ENCODE peak calls at places on chromosomes 1 and 21, in five cellular contexts. One of them, this sample, is unnamed.

GRCh38 chr1:229556551-229556950 is 2.0 kb downstream of the ABCB10 start:
- DNase-seq in CD8-positive, alpha-beta memory T cell: no peak
- DNase-seq in pancreas: no peak
- DNase-seq in fibroblast of lung: no peak
- DNase-seq in PC-3: no peak
- DNase-seq in this sample: peak; percentile 22

GRCh38 chr1:151309851-151310323 is 17.3 kb downstream of the PI4KB start:
- DNase-seq in pancreas: no peak
- DNase-seq in fibroblast of lung: peak; percentile 56
- DNase-seq in PC-3: no peak
- DNase-seq in CD8-positive, alpha-beta memory T cell: no peak
- DNase-seq in this sample: no peak

GRCh38 chr21:43917515-43918384 is 52.7 kb downstream of the AGPAT3 start:
- DNase-seq in PC-3: peak; percentile 37
- DNase-seq in CD8-positive, alpha-beta memory T cell: peak; percentile 17
- DNase-seq in fibroblast of lung: no peak
- DNase-seq in pancreas: no peak
- DNase-seq in this sample: no peak

GRCh38 chr1:181206513-181206912 is 118.0 kb downstream of the IER5 start:
- DNase-seq in CD8-positive, alpha-beta memory T cell: no peak
- DNase-seq in pancreas: no peak
- DNase-seq in fibroblast of lung: no peak
- DNase-seq in PC-3: no peak
- DNase-seq in this sample: no peak

GRCh38 chr1:236502972-236503639 is 20.7 kb upstream of the LGALS8 start:
- DNase-seq in pancreas: peak; percentile 54
- DNase-seq in PC-3: peak; percentile 85
- DNase-seq in fibroblast of lung: peak; percentile 82
- DNase-seq in CD8-positive, alpha-beta memory T cell: no peak
- DNase-seq in this sample: no peak

GRCh38 chr21:36699026-36699545 is at the start of gene SIM2:
- DNase-seq in CD8-positive, alpha-beta memory T cell: no peak
- DNase-seq in fibroblast of lung: peak; percentile 41
- DNase-seq in pancreas: no peak
- DNase-seq in PC-3: peak; percentile 92
- DNase-seq in this sample: peak; percentile 84

GRCh38 chr21:42002421-42002958 is 7.7 kb downstream of the ZBTB21 start:
- DNase-seq in PC-3: peak; percentile 89
- DNase-seq in CD8-positive, alpha-beta memory T cell: no peak
- DNase-seq in pancreas: no peak
- DNase-seq in fibroblast of lung: peak; percentile 98
- DNase-seq in this sample: no peak

GRCh38 chr1:93137604-93138292 is 42.5 kb downstream of the TMED5 start:
- DNase-seq in pancreas: no peak
- DNase-seq in fibroblast of lung: no peak
- DNase-seq in CD8-positive, alpha-beta memory T cell: no peak
- DNase-seq in PC-3: peak; percentile 15
- DNase-seq in this sample: no peak

GRCh38 chr1:36247538-36247937 is 23.3 kb downstream of the THRAP3 start:
- DNase-seq in pancreas: no peak
- DNase-seq in PC-3: no peak
- DNase-seq in CD8-positive, alpha-beta memory T cell: no peak
- DNase-seq in fibroblast of lung: no peak
- DNase-seq in this sample: no peak

GRCh38 chr1:158149175-158149574 is 31.5 kb upstream of the CD1D start:
- DNase-seq in PC-3: no peak
- DNase-seq in fibroblast of lung: no peak
- DNase-seq in CD8-positive, alpha-beta memory T cell: no peak
- DNase-seq in pancreas: no peak
- DNase-seq in this sample: no peak

GRCh38 chr21:39057121-39057520 is 126.1 kb downstream of the PSMG1 start:
- DNase-seq in pancreas: no peak
- DNase-seq in fibroblast of lung: no peak
- DNase-seq in CD8-positive, alpha-beta memory T cell: no peak
- DNase-seq in PC-3: no peak
- DNase-seq in this sample: no peak

GRCh38 chr1:229432116-229432461 is 1.8 kb downstream of the ACTA1 start:
- DNase-seq in CD8-positive, alpha-beta memory T cell: no peak
- DNase-seq in pancreas: no peak
- DNase-seq in PC-3: no peak
- DNase-seq in fibroblast of lung: no peak
- DNase-seq in this sample: no peak

GRCh38 chr1:26360807-26361604 is 7.1 kb upstream of the CRYBG2 start:
- DNase-seq in CD8-positive, alpha-beta memory T cell: no peak
- DNase-seq in PC-3: no peak
- DNase-seq in pancreas: no peak
- DNase-seq in fibroblast of lung: no peak
- DNase-seq in this sample: no peak

GRCh38 chr1:43464840-43465693 is 11.3 kb upstream of the HYI start:
- DNase-seq in CD8-positive, alpha-beta memory T cell: no peak
- DNase-seq in fibroblast of lung: peak; percentile 72
- DNase-seq in pancreas: no peak
- DNase-seq in PC-3: no peak
- DNase-seq in this sample: no peak

GRCh38 chr1:229945795-229946194 is 121.2 kb upstream of the GALNT2 start:
- DNase-seq in fibroblast of lung: no peak
- DNase-seq in CD8-positive, alpha-beta memory T cell: no peak
- DNase-seq in pancreas: no peak
- DNase-seq in PC-3: no peak
- DNase-seq in this sample: no peak

GRCh38 chr1:73781257-73781656 is 416.7 kb downstream of the LRRIQ3 start:
- DNase-seq in fibroblast of lung: peak; percentile 36
- DNase-seq in CD8-positive, alpha-beta memory T cell: no peak
- DNase-seq in PC-3: peak; percentile 46
- DNase-seq in pancreas: no peak
- DNase-seq in this sample: no peak

GRCh38 chr1:169877800-169878491 is 15.8 kb downstream of the SCYL3 start:
- DNase-seq in pancreas: no peak
- DNase-seq in fibroblast of lung: peak; percentile 49
- DNase-seq in PC-3: peak; percentile 84
- DNase-seq in CD8-positive, alpha-beta memory T cell: no peak
- DNase-seq in this sample: no peak

GRCh38 chr1:171983584-171983983 is 142.3 kb downstream of the DNM3 start:
- DNase-seq in PC-3: peak; percentile 80
- DNase-seq in pancreas: no peak
- DNase-seq in fibroblast of lung: peak; percentile 29
- DNase-seq in CD8-positive, alpha-beta memory T cell: no peak
- DNase-seq in this sample: peak; percentile 22

GRCh38 chr1:161084205-161084988 is 5.0 kb downstream of the NECTIN4 start:
- DNase-seq in pancreas: no peak
- DNase-seq in PC-3: no peak
- DNase-seq in fibroblast of lung: peak; percentile 59
- DNase-seq in CD8-positive, alpha-beta memory T cell: no peak
- DNase-seq in this sample: no peak

GRCh38 chr21:46392921-46393320 is 65.8 kb upstream of the DIP2A start:
- DNase-seq in CD8-positive, alpha-beta memory T cell: no peak
- DNase-seq in PC-3: no peak
- DNase-seq in pancreas: no peak
- DNase-seq in fibroblast of lung: peak; percentile 52
- DNase-seq in this sample: no peak

GRCh38 chr1:69290266-69290665 is 277.5 kb upstream of the LRRC7 start:
- DNase-seq in PC-3: no peak
- DNase-seq in CD8-positive, alpha-beta memory T cell: no peak
- DNase-seq in pancreas: no peak
- DNase-seq in fibroblast of lung: peak; percentile 60
- DNase-seq in this sample: no peak

GRCh38 chr1:171279678-171280077 is 31.4 kb downstream of the FMO1 start:
- DNase-seq in PC-3: no peak
- DNase-seq in pancreas: no peak
- DNase-seq in CD8-positive, alpha-beta memory T cell: no peak
- DNase-seq in fibroblast of lung: no peak
- DNase-seq in this sample: no peak

DNA sequence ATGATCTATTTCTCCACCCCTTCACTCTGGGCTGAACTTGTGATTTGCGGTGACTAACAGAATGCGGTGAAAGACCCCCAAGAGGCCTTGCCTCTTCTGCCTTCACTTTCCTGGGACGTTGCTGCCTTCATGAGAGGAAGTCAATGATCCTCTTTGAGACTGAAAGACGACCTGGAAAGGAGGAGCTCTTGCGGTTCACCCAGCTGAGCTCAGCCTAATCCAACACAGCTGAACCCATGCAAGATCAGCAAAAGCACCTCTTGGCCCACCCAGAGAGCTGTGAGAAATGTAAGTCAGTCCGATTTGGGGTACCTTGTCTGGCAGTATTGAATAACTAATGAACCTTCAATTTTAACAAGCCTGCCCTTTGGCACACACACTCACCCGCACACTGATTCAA is 767.4 kb upstream of the TPTE start:
- DNase-seq in fibroblast of lung: no peak
- DNase-seq in PC-3: no peak
- DNase-seq in CD8-positive, alpha-beta memory T cell: no peak
- DNase-seq in pancreas: no peak
- DNase-seq in this sample: no peak
- H3K9me3 ChIP-seq in fibroblast of lung: peaks cover under 1% of the 10 kb centered on the region
- H3K9me3 ChIP-seq in PC-3: peaks cover 35% of the 10 kb centered on the region
- H3K9me3 ChIP-seq in CD8-positive, alpha-beta memory T cell: no peaks in the 10 kb centered on the region
- H3K9me3 ChIP-seq in pancreas: no peaks in the 10 kb centered on the region
- H3K9me3 ChIP-seq in this sample: peaks cover 25% of the 10 kb centered on the region

DNA sequence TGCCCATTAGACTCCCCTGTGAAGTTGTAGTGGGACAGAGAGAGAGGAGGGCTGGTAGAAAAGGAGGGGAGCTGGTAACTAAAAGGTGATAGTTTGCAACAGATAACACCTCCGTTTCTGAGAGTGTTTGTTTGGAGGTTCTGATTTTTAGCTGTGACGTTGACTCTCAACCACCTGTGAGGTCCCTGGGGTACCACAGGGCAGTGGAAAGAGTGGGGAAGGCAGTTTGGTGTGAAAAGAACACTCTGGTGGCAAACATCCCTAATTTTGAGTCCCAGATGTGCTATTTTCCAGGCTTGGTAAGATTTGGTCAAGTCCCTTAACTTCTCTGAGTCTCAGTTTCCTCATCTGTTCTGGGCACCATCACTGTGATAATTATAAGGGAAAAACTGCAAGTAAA is 29.3 kb downstream of the RAB3B start:
- DNase-seq in fibroblast of lung: no peak
- DNase-seq in CD8-positive, alpha-beta memory T cell: no peak
- DNase-seq in pancreas: no peak
- DNase-seq in PC-3: no peak
- DNase-seq in this sample: no peak
- H3K4me1 ChIP-seq in fibroblast of lung: peaks cover 9% of the 10 kb centered on the region
- H3K4me1 ChIP-seq in CD8-positive, alpha-beta memory T cell: no peaks in the 10 kb centered on the region
- H3K4me1 ChIP-seq in pancreas: no peaks in the 10 kb centered on the region
- H3K4me1 ChIP-seq in PC-3: no peaks in the 10 kb centered on the region
- H3K4me1 ChIP-seq in this sample: peaks cover 8% of the 10 kb centered on the region

GRCh38 chr1:177600371-177600770 is 369.5 kb downstream of the SEC16B start:
- DNase-seq in CD8-positive, alpha-beta memory T cell: no peak
- DNase-seq in pancreas: no peak
- DNase-seq in PC-3: no peak
- DNase-seq in fibroblast of lung: no peak
- DNase-seq in this sample: peak; percentile 77
- H3K9me3 ChIP-seq in CD8-positive, alpha-beta memory T cell: no peaks in the 10 kb centered on the region
- H3K9me3 ChIP-seq in pancreas: no peaks in the 10 kb centered on the region
- H3K9me3 ChIP-seq in PC-3: no peaks in the 10 kb centered on the region
- H3K9me3 ChIP-seq in fibroblast of lung: no peaks in the 10 kb centered on the region
- H3K9me3 ChIP-seq in this sample: no peaks in the 10 kb centered on the region

GRCh38 chr1:63907051-63907450 is 133.2 kb downstream of the ROR1 start:
- DNase-seq in CD8-positive, alpha-beta memory T cell: no peak
- DNase-seq in fibroblast of lung: no peak
- DNase-seq in PC-3: no peak
- DNase-seq in pancreas: no peak
- DNase-seq in this sample: no peak

GRCh38 chr1:63912643-63913042 is 138.8 kb downstream of the ROR1 start:
- DNase-seq in pancreas: no peak
- DNase-seq in CD8-positive, alpha-beta memory T cell: no peak
- DNase-seq in PC-3: no peak
- DNase-seq in fibroblast of lung: no peak
- DNase-seq in this sample: no peak

GRCh38 chr1:63911049-63911448 is 137.2 kb downstream of the ROR1 start:
- DNase-seq in PC-3: no peak
- DNase-seq in CD8-positive, alpha-beta memory T cell: no peak
- DNase-seq in fibroblast of lung: no peak
- DNase-seq in pancreas: no peak
- DNase-seq in this sample: no peak

GRCh38 chr1:63908016-63908415 is 134.2 kb downstream of the ROR1 start:
- DNase-seq in fibroblast of lung: no peak
- DNase-seq in PC-3: no peak
- DNase-seq in CD8-positive, alpha-beta memory T cell: no peak
- DNase-seq in pancreas: no peak
- DNase-seq in this sample: no peak

GRCh38 chr1:63909511-63909910 is 135.7 kb downstream of the ROR1 start:
- DNase-seq in fibroblast of lung: no peak
- DNase-seq in pancreas: no peak
- DNase-seq in PC-3: no peak
- DNase-seq in CD8-positive, alpha-beta memory T cell: no peak
- DNase-seq in this sample: no peak
- H3K4me1 ChIP-seq in fibroblast of lung: peaks cover 2% of the 10 kb centered on the region
- H3K4me1 ChIP-seq in pancreas: peaks cover 39% of the 10 kb centered on the region
- H3K4me1 ChIP-seq in PC-3: no peaks in the 10 kb centered on the region
- H3K4me1 ChIP-seq in CD8-positive, alpha-beta memory T cell: no peaks in the 10 kb centered on the region
- H3K4me1 ChIP-seq in this sample: no peaks in the 10 kb centered on the region

DNA sequence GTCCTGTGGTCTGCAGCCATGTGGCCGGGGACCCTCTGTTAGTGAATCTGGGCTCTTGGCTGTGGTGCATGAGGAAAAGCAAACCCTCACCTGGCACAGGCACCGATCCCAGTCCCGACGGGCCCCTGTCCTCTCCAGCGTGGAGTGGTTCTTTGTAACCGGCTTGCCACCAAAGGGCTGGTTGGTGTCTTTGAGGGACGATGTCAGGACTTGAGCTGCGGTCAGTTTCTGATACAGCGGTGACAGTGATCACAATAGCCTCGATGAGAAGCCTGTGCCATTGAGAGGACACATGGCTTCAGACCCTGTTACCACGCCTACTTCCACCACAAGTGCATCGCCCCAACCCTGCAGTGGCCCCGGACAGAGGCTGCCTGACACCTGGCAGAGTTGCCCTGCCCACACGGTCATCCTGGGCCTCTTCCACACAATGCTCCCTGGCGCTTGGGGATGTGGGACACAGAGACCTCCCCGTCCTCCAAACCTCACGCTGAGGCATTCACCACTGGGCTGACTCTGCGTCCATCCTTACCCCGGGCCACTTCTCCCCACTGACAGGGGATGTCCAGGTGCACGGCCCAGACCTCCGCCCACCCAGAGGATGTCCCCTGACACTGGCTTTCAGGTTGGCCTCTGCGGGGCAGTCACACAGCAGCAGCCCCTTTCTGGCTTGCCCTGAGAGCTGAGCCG is 18.8 kb upstream of the ACTRT2 start:
- DNase-seq in CD8-positive, alpha-beta memory T cell: no peak
- DNase-seq in pancreas: no peak
- DNase-seq in fibroblast of lung: no peak
- DNase-seq in PC-3: no peak
- DNase-seq in this sample: no peak
- H3K9me3 ChIP-seq in CD8-positive, alpha-beta memory T cell: no peaks in the 10 kb centered on the region
- H3K9me3 ChIP-seq in pancreas: no peaks in the 10 kb centered on the region
- H3K9me3 ChIP-seq in fibroblast of lung: no peaks in the 10 kb centered on the region
- H3K9me3 ChIP-seq in PC-3: no peaks in the 10 kb centered on the region
- H3K9me3 ChIP-seq in this sample: no peaks in the 10 kb centered on the region

GRCh38 chr1:112626887-112627286 is 7.3 kb downstream of the CAPZA1 start:
- DNase-seq in fibroblast of lung: no peak
- DNase-seq in CD8-positive, alpha-beta memory T cell: no peak
- DNase-seq in pancreas: no peak
- DNase-seq in PC-3: no peak
- DNase-seq in this sample: no peak
- H3K4me1 ChIP-seq in fibroblast of lung: peaks cover 2% of the 10 kb centered on the region
- H3K4me1 ChIP-seq in CD8-positive, alpha-beta memory T cell: peaks cover 85% of the 10 kb centered on the region
- H3K4me1 ChIP-seq in pancreas: peaks cover 3% of the 10 kb centered on the region
- H3K4me1 ChIP-seq in PC-3: peaks cover 7% of the 10 kb centered on the region
- H3K4me1 ChIP-seq in this sample: peaks cover 13% of the 10 kb centered on the region